ENCODE peak calls at places on chromosomes 13 and 19, in six cellular contexts. Y is KG1; A is naive thymus-derived CD8-positive, alpha-beta T cell; X is Karpas-422; T is GM12864; O is foreskin melanocyte. G is an unnamed sample.

GRCh38 chr13:19836472-19836871 is 27.0 kb downstream of the ZMYM5 start:
- DNase-seq in Y (no peak), A (no peak), X (no peak), T (no peak), O (no peak), G (no peak)

GRCh38 chr13:75202981-75203380 is 279.0 kb downstream of the TBC1D4 start:
- DNase-seq in Y (no peak), A (no peak), X (no peak), T (no peak), O (no peak), G (no peak)

GRCh38 chr13:44474122-44474910 is 100.7 kb downstream of the SERP2 start:
- DNase-seq in Y (no peak), A (no peak), X (no peak), T (no peak), O (peak), G (peak)

GRCh38 chr19:8144273-8144672 is 5.1 kb downstream of the FBN3 start:
- DNase-seq in Y (no peak), A (no peak), X (no peak), T (no peak), O (no peak), G (no peak)

GRCh38 chr13:51803422-51804294 is at the start of gene DHRS12:
- DNase-seq in Y (peak), A (peak), X (peak), T (no peak), O (peak), G (peak)

GRCh38 chr13:98482476-98483444 is 94.1 kb downstream of the STK24 start:
- DNase-seq in Y (no peak), A (no peak), X (no peak), T (no peak), O (peak), G (peak)

GRCh38 chr19:44943801-44944249 is 1.8 kb downstream of the APOC4 start:
- DNase-seq in Y (peak), A (no peak), X (peak), T (peak), O (no peak), G (peak)

GRCh38 chr13:99855516-99855915 is 116.1 kb downstream of the ZIC5 start:
- DNase-seq in Y (no peak), A (no peak), X (no peak), T (no peak), O (no peak), G (no peak)

GRCh38 chr19:39413903-39414608 is 1.6 kb downstream of the PLEKHG2 start:
- DNase-seq in Y (no peak), A (no peak), X (peak), T (no peak), O (no peak), G (no peak)

GRCh38 chr13:53782400-53783030 is 753.9 kb downstream of the OLFM4 start:
- DNase-seq in Y (peak), A (no peak), X (peak), T (peak), O (peak), G (peak)

GRCh38 chr19:35533822-35534521 is 716 bp downstream of the GAPDHS start:
- DNase-seq in Y (no peak), A (peak), X (no peak), T (no peak), O (no peak), G (no peak)

GRCh38 chr19:40217027-40217810 is 965 bp downstream of the TTC9B start:
- DNase-seq in Y (no peak), A (no peak), X (no peak), T (no peak), O (no peak), G (no peak)

GRCh38 chr13:54750521-54750920 is 1721.9 kb downstream of the OLFM4 start:
- DNase-seq in Y (no peak), A (no peak), X (no peak), T (no peak), O (no peak), G (no peak)

G was measured in COLO829.